ENCODE peak calls at places on chromosomes 7 and 10, in eight cellular contexts. N, G, L, Q, K, S, D and P are unnamed samples.

GRCh38 chr7:159226303-159226702 is 81.6 kb upstream of the VIPR2 start:
- DNase-seq in N (no peak), G (no peak), L (no peak), Q (no peak), K (no peak), S (no peak), D (no peak), P (no peak)

GRCh38 chr7:41316410-41316809 is 386.5 kb downstream of the INHBA start:
- DNase-seq in N (no peak), G (no peak), L (no peak), Q (peak; percentile 47), K (no peak), S (peak; percentile 30), D (no peak), P (no peak)

GRCh38 chr10:14219411-14219810 is 111.3 kb downstream of the FRMD4A start:
- DNase-seq in N (no peak), G (no peak), L (no peak), Q (peak; percentile 43), K (no peak), S (peak; percentile 72), D (no peak), P (no peak)

GRCh38 chr7:358352-358751 is 68.4 kb downstream of the FOXL3 start:
- DNase-seq in N (no peak), G (peak; percentile 11), L (no peak), Q (no peak), K (no peak), S (no peak), D (no peak), P (no peak)

GRCh38 chr7:46220066-46220630 is 299.1 kb upstream of the IGFBP3 start:
- DNase-seq in N (no peak), G (no peak), L (no peak), Q (peak; percentile 23), K (no peak), S (peak; percentile 51), D (no peak), P (no peak)

GRCh38 chr10:83212632-83213349 is 926.5 kb upstream of the GHITM start:
- DNase-seq in N (no peak), G (no peak), L (no peak), Q (no peak), K (peak; percentile 7), S (peak; percentile 95), D (no peak), P (no peak)

GRCh38 chr7:2738110-2738509 is 50.1 kb downstream of the AMZ1 start:
- DNase-seq in N (no peak), G (peak; percentile 70), L (no peak), Q (no peak), K (peak; percentile 56), S (no peak), D (peak; percentile 42), P (no peak)

GRCh38 chr7:1848013-1848640 is 178.1 kb downstream of the ELFN1 start:
- DNase-seq in N (no peak), G (peak; percentile 58), L (peak; percentile 47), Q (no peak), K (no peak), S (no peak), D (no peak), P (no peak)

GRCh38 chr7:56086761-56087160 is 6.0 kb downstream of the PHKG1 start:
- DNase-seq in N (no peak), G (peak; percentile 60), L (peak; percentile 9), Q (no peak), K (no peak), S (no peak), D (no peak), P (no peak)

GRCh38 chr7:37011151-37011890 is 287.0 kb upstream of the AOAH start:
- DNase-seq in N (no peak), G (no peak), L (no peak), Q (no peak), K (no peak), S (no peak), D (no peak), P (no peak)

GRCh38 chr7:159128767-159129166 is 15.9 kb downstream of the VIPR2 start:
- DNase-seq in N (no peak), G (peak; percentile 58), L (no peak), Q (no peak), K (no peak), S (no peak), D (no peak), P (no peak)

GRCh38 chr10:78869508-78870439 is 199.0 kb upstream of the ZMIZ1 start:
- DNase-seq in N (no peak), G (no peak), L (no peak), Q (no peak), K (no peak), S (no peak), D (peak; percentile 41), P (no peak)

GRCh38 chr7:3805151-3805550 is 504.1 kb downstream of the SDK1 start:
- DNase-seq in N (no peak), G (no peak), L (no peak), Q (peak; percentile 47), K (no peak), S (peak; percentile 76), D (no peak), P (no peak)

GRCh38 chr7:99607548-99607947 is 9.2 kb upstream of the ZSCAN25 start:
- DNase-seq in N (no peak), G (no peak), L (no peak), Q (no peak), K (no peak), S (no peak), D (no peak), P (no peak)

GRCh38 chr10:95832216-95833037 is 75.3 kb upstream of the CC2D2B start:
- DNase-seq in N (no peak), G (peak; percentile 77), L (no peak), Q (no peak), K (no peak), S (no peak), D (no peak), P (no peak)

GRCh38 chr7:158733220-158733519 is 28.6 kb upstream of the NCAPG2 start:
- DNase-seq in N (no peak), G (no peak), L (no peak), Q (no peak), K (no peak), S (no peak), D (no peak), P (no peak)

GRCh38 chr7:129501760-129502707 is at the start of gene SMKR1:
- DNase-seq in N (no peak), G (peak; percentile 98), L (peak; percentile 92), Q (peak; percentile 23), K (peak; percentile 75), S (peak; percentile 58), D (peak; percentile 85), P (peak; percentile 4)

DNA sequence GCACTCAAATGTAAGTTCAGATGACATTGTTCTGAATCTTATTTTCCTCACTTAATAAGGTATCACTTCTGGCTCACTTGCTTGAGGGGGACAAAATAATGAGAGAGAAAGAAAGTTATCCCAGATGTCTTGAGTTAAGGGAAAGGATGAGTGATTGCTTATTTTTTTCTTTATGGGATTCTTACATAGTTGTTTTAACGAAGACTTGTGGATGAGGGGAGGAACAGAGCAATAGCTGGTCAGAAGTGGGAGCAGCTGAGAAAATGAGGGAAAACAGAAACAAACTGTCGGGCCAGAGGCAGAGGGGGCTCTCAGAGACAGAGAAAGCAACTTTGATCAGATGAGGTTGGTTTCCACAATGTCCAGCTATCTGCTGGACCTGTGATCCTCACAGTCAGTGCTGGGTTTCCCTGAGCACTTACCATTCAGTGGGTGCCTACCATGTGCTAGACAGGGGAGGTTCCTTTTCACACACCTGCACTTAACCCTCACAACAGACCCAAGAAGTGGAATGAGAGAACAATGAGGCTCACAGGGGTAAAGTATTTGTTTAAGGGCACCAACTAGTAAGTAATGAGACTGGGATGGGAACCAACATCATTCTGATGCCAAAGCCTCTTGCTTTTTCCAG is 64.2 kb downstream of the BICC1 start:
- DNase-seq in N (no peak), G (no peak), L (no peak), Q (no peak), K (no peak), S (no peak), D (no peak), P (no peak)
- H3K27ac ChIP-seq in N (peak overlapping the region; percentile 15), G (peak overlapping the region; percentile 42), L (peak overlapping the region; percentile 24), Q (peak overlapping the region; percentile 98), K (no peak overlapping the region), S (peak overlapping the region; percentile 43), D (no peak overlapping the region), P (peak overlapping the region; percentile 63)

GRCh38 chr10:61166065-61166464 is 222.1 kb upstream of the RHOBTB1 start:
- DNase-seq in N (no peak), G (no peak), L (no peak), Q (no peak), K (no peak), S (no peak), D (no peak), P (no peak)

GRCh38 chr10:61170594-61170993 is 226.6 kb upstream of the RHOBTB1 start:
- DNase-seq in N (no peak), G (no peak), L (no peak), Q (no peak), K (no peak), S (no peak), D (no peak), P (no peak)

GRCh38 chr10:61172182-61172926 is 228.4 kb upstream of the RHOBTB1 start:
- DNase-seq in N (no peak), G (no peak), L (no peak), Q (no peak), K (no peak), S (no peak), D (no peak), P (no peak)

GRCh38 chr10:61166489-61166888 is 222.5 kb upstream of the RHOBTB1 start:
- DNase-seq in N (no peak), G (no peak), L (no peak), Q (no peak), K (no peak), S (no peak), D (no peak), P (no peak)

GRCh38 chr10:61169294-61169693 is 225.3 kb upstream of the RHOBTB1 start:
- DNase-seq in N (no peak), G (no peak), L (no peak), Q (no peak), K (no peak), S (no peak), D (no peak), P (no peak)
- H3K4me3 ChIP-seq in N (no peak overlapping the region), G (no peak overlapping the region), L (no peak overlapping the region), Q (no peak overlapping the region), K (no peak overlapping the region), S (no peak overlapping the region), D (no peak overlapping the region), P (no peak overlapping the region)

GRCh38 chr10:120805014-120805805 is 46.0 kb upstream of the WDR11 start:
- DNase-seq in N (no peak), G (no peak), L (no peak), Q (no peak), K (no peak), S (no peak), D (no peak), P (no peak)
- TF ChIP-seq CTCF in N (no peak), G (no peak), L (no peak), Q (no peak), K (no peak), S (no peak), D (no peak), P (no peak)

DNA sequence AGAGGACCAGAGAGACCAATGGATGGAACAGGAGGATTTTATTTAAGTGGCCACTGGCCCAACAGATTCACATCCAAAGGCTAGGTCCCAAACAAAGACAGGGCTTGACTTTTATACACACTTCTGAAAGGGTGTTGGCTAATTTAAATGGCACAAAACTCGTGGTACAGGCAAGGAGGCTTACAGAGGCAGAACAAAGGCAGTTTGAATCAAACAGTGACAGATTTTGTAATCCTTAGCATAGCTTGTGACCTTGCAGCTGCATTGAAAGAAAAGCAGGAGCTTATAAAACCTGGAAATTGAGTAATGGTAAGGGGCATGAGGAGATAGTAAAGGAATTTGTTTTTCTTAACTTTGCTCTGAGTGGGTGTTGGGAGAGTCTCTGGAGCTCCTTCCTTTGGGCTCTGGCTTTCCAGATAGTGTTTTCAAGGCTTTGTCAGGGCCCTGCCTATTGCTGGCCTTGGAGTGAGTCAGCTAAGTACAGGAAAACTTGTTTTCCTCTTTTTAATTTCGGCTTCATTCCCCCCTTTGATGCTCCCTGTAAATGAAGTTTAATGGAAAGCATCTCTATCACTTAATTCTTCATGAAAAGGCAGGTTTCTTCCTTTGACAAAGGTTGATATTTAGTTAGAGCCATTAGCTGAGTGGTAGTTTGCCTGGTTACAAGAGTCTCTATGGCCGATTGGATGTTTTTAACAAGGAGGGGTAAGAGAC is 96.9 kb downstream of the TRIM24 start:
- DNase-seq in N (no peak), G (no peak), L (no peak), Q (no peak), K (peak; percentile 21), S (peak; percentile 3), D (no peak), P (no peak)
- H3K27ac ChIP-seq in N (no peak overlapping the region), G (no peak overlapping the region), L (no peak overlapping the region), Q (no peak overlapping the region), K (no peak overlapping the region), S (no peak overlapping the region), D (no peak overlapping the region), P (no peak overlapping the region)